ENCODE peak calls at places on chromosomes 1 and 21, in six cellular contexts. One of them, this sample, is unnamed.

GRCh38 chr1:66733348-66734017 is 18.8 kb upstream of the DYNLT5 start:
- DNase-seq in K562: no peak
- DNase-seq in HepG2: no peak
- DNase-seq in GM12878: no peak
- DNase-seq in H1: no peak
- DNase-seq in GM12891: no peak
- DNase-seq in this sample: no peak

GRCh38 chr1:95084317-95085176 is 11.8 kb upstream of the ALG14 start:
- DNase-seq in K562: peak
- DNase-seq in HepG2: peak
- DNase-seq in GM12878: no peak
- DNase-seq in H1: peak
- DNase-seq in GM12891: peak
- DNase-seq in this sample: no peak

GRCh38 chr1:112828716-112829115 is 113.6 kb upstream of the PPM1J start:
- DNase-seq in K562: no peak
- DNase-seq in HepG2: no peak
- DNase-seq in GM12878: no peak
- DNase-seq in H1: no peak
- DNase-seq in GM12891: no peak
- DNase-seq in this sample: no peak

GRCh38 chr21:35048706-35049617 is at the start of gene RUNX1:
- DNase-seq in K562: peak
- DNase-seq in HepG2: no peak
- DNase-seq in GM12878: peak
- DNase-seq in H1: no peak
- DNase-seq in GM12891: peak
- DNase-seq in this sample: peak

GRCh38 chr21:46543306-46543705 is 61.6 kb downstream of the S100B start:
- DNase-seq in K562: no peak
- DNase-seq in HepG2: no peak
- DNase-seq in GM12878: no peak
- DNase-seq in H1: no peak
- DNase-seq in GM12891: no peak
- DNase-seq in this sample: no peak

GRCh38 chr1:158055854-158056253 is 62.4 kb downstream of the KIRREL1 start:
- DNase-seq in K562: no peak
- DNase-seq in HepG2: no peak
- DNase-seq in GM12878: no peak
- DNase-seq in H1: no peak
- DNase-seq in GM12891: no peak
- DNase-seq in this sample: no peak

GRCh38 chr1:232655041-232655745 is 25.3 kb upstream of the SIPA1L2 start:
- DNase-seq in K562: no peak
- DNase-seq in HepG2: no peak
- DNase-seq in GM12878: peak
- DNase-seq in H1: no peak
- DNase-seq in GM12891: no peak
- DNase-seq in this sample: no peak

GRCh38 chr21:42480736-42481135 is 15.3 kb downstream of the RSPH1 start:
- DNase-seq in K562: no peak
- DNase-seq in HepG2: no peak
- DNase-seq in GM12878: no peak
- DNase-seq in H1: no peak
- DNase-seq in GM12891: no peak
- DNase-seq in this sample: no peak

GRCh38 chr1:178818416-178818815 is 52.5 kb downstream of the ANGPTL1 start:
- DNase-seq in K562: no peak
- DNase-seq in HepG2: no peak
- DNase-seq in GM12878: no peak
- DNase-seq in H1: no peak
- DNase-seq in GM12891: no peak
- DNase-seq in this sample: no peak

GRCh38 chr1:28927442-28928305 is 13.3 kb downstream of the EPB41 start:
- DNase-seq in K562: peak
- DNase-seq in HepG2: no peak
- DNase-seq in GM12878: peak
- DNase-seq in H1: peak
- DNase-seq in GM12891: no peak
- DNase-seq in this sample: no peak

GRCh38 chr1:99535470-99536164 is 110.3 kb upstream of the PALMD start:
- DNase-seq in K562: peak
- DNase-seq in HepG2: no peak
- DNase-seq in GM12878: no peak
- DNase-seq in H1: no peak
- DNase-seq in GM12891: no peak
- DNase-seq in this sample: no peak

DNA sequence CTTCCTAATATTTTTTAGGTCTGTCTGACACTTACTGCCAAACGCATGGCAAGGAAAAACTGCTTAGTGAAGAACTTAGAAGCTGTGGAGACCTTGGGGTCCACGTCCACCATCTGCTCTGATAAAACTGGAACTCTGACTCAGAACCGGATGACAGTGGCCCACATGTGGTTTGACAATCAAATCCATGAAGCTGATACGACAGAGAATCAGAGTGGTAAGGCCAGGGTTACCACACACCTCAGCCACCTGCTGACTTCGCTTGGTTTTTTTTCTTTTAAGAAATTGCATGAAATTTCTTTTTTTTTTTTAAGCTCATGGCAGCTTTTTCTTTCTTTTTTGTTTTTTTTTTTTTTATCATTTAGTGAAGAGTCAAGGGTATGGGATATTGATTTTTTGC is 17.2 kb downstream of the ATP1A1 start:
- DNase-seq in K562: no peak
- DNase-seq in HepG2: no peak
- DNase-seq in GM12878: no peak
- DNase-seq in H1: no peak
- DNase-seq in GM12891: no peak
- DNase-seq in this sample: no peak
- TF ChIP-seq TAF1 in K562: no peak
- TF ChIP-seq TAF1 in HepG2: no peak
- TF ChIP-seq TAF1 in GM12878: no peak
- TF ChIP-seq TAF1 in H1: no peak
- TF ChIP-seq TAF1 in GM12891: no peak
- TF ChIP-seq TAF1 in this sample: no peak

GRCh38 chr21:32411366-32412161 is 942 bp upstream of the EVA1C start:
- DNase-seq in K562: peak
- DNase-seq in HepG2: no peak
- DNase-seq in GM12878: no peak
- DNase-seq in H1: peak
- DNase-seq in GM12891: no peak
- DNase-seq in this sample: no peak
- TF ChIP-seq POLR2A in K562: no peak
- TF ChIP-seq POLR2A in HepG2: no peak
- TF ChIP-seq POLR2A in GM12878: no peak
- TF ChIP-seq POLR2A in H1: no peak
- TF ChIP-seq POLR2A in GM12891: no peak
- TF ChIP-seq POLR2A in this sample: no peak

GRCh38 chr1:207078578-207079132 is 10.0 kb upstream of the C4BPB start:
- DNase-seq in K562: no peak
- DNase-seq in HepG2: no peak
- DNase-seq in GM12878: no peak
- DNase-seq in H1: no peak
- DNase-seq in GM12891: no peak
- DNase-seq in this sample: no peak

GRCh38 chr1:207079706-207080246 is 8.9 kb upstream of the C4BPB start:
- DNase-seq in K562: peak
- DNase-seq in HepG2: no peak
- DNase-seq in GM12878: no peak
- DNase-seq in H1: no peak
- DNase-seq in GM12891: no peak
- DNase-seq in this sample: no peak

GRCh38 chr1:207076181-207076949 is 12.3 kb upstream of the C4BPB start:
- DNase-seq in K562: peak
- DNase-seq in HepG2: no peak
- DNase-seq in GM12878: no peak
- DNase-seq in H1: no peak
- DNase-seq in GM12891: no peak
- DNase-seq in this sample: no peak

GRCh38 chr1:207077012-207077411 is 11.6 kb upstream of the C4BPB start:
- DNase-seq in K562: no peak
- DNase-seq in HepG2: no peak
- DNase-seq in GM12878: no peak
- DNase-seq in H1: no peak
- DNase-seq in GM12891: no peak
- DNase-seq in this sample: no peak

GRCh38 chr1:207077470-207078377 is 10.9 kb upstream of the C4BPB start:
- DNase-seq in K562: peak
- DNase-seq in HepG2: peak
- DNase-seq in GM12878: peak
- DNase-seq in H1: peak
- DNase-seq in GM12891: no peak
- DNase-seq in this sample: no peak
- TF ChIP-seq POLR2AphosphoS5 in K562: no peak
- TF ChIP-seq POLR2AphosphoS5 in HepG2: no peak
- TF ChIP-seq POLR2AphosphoS5 in GM12878: no peak
- TF ChIP-seq POLR2AphosphoS5 in H1: no peak
- TF ChIP-seq POLR2AphosphoS5 in GM12891: no peak
- TF ChIP-seq POLR2AphosphoS5 in this sample: no peak

GRCh38 chr1:224739997-224740687 is 124.0 kb downstream of the CNIH3 start:
- DNase-seq in K562: no peak
- DNase-seq in HepG2: no peak
- DNase-seq in GM12878: peak
- DNase-seq in H1: no peak
- DNase-seq in GM12891: no peak
- DNase-seq in this sample: no peak

GRCh38 chr1:224744521-224744920 is 128.4 kb downstream of the CNIH3 start:
- DNase-seq in K562: no peak
- DNase-seq in HepG2: no peak
- DNase-seq in GM12878: no peak
- DNase-seq in H1: no peak
- DNase-seq in GM12891: no peak
- DNase-seq in this sample: no peak

GRCh38 chr1:224745388-224745787 is 129.3 kb downstream of the CNIH3 start:
- DNase-seq in K562: no peak
- DNase-seq in HepG2: no peak
- DNase-seq in GM12878: no peak
- DNase-seq in H1: no peak
- DNase-seq in GM12891: no peak
- DNase-seq in this sample: no peak

GRCh38 chr1:224747578-224747977 is 131.5 kb downstream of the CNIH3 start:
- DNase-seq in K562: no peak
- DNase-seq in HepG2: no peak
- DNase-seq in GM12878: no peak
- DNase-seq in H1: no peak
- DNase-seq in GM12891: no peak
- DNase-seq in this sample: no peak

GRCh38 chr1:224745924-224746323 is 129.8 kb downstream of the CNIH3 start:
- DNase-seq in K562: no peak
- DNase-seq in HepG2: no peak
- DNase-seq in GM12878: peak
- DNase-seq in H1: no peak
- DNase-seq in GM12891: no peak
- DNase-seq in this sample: no peak
- TF ChIP-seq TAF1 in K562: no peak
- TF ChIP-seq TAF1 in HepG2: no peak
- TF ChIP-seq TAF1 in GM12878: no peak
- TF ChIP-seq TAF1 in H1: no peak
- TF ChIP-seq TAF1 in GM12891: no peak
- TF ChIP-seq TAF1 in this sample: no peak

DNA sequence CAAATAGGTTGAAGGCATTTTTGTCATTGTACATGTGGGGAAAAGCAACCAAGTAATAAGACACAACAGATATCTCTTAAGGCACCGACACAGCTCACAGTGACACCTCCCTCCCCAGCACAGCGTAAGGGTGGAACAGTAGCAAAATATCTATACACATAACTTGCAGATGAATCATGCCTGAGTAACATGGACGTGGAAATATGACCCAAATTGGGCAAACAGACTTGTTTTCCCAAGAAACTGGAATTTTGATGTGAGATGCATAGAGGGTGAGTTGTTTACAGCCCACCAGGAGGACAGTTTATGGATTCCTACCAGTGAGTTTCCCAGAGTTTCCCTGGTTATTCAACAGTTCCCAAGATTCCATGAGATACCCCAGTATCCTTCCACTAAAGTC is 7.3 kb upstream of the DR1 start:
- DNase-seq in K562: no peak
- DNase-seq in HepG2: no peak
- DNase-seq in GM12878: no peak
- DNase-seq in H1: no peak
- DNase-seq in GM12891: no peak
- DNase-seq in this sample: no peak
- TF ChIP-seq POLR2A in K562: no peak
- TF ChIP-seq POLR2A in HepG2: no peak
- TF ChIP-seq POLR2A in GM12878: no peak
- TF ChIP-seq POLR2A in H1: no peak
- TF ChIP-seq POLR2A in GM12891: no peak
- TF ChIP-seq POLR2A in this sample: no peak

GRCh38 chr1:201501144-201501543 is 5.8 kb downstream of the CSRP1 start:
- DNase-seq in K562: no peak
- DNase-seq in HepG2: no peak
- DNase-seq in GM12878: no peak
- DNase-seq in H1: no peak
- DNase-seq in GM12891: no peak
- DNase-seq in this sample: no peak

GRCh38 chr1:201498621-201499020 is 8.3 kb downstream of the CSRP1 start:
- DNase-seq in K562: no peak
- DNase-seq in HepG2: no peak
- DNase-seq in GM12878: no peak
- DNase-seq in H1: no peak
- DNase-seq in GM12891: no peak
- DNase-seq in this sample: no peak

GRCh38 chr1:201499191-201499590 is 7.7 kb downstream of the CSRP1 start:
- DNase-seq in K562: no peak
- DNase-seq in HepG2: no peak
- DNase-seq in GM12878: no peak
- DNase-seq in H1: no peak
- DNase-seq in GM12891: no peak
- DNase-seq in this sample: no peak

GRCh38 chr1:201500670-201501120 is 6.2 kb downstream of the CSRP1 start:
- DNase-seq in K562: no peak
- DNase-seq in HepG2: no peak
- DNase-seq in GM12878: no peak
- DNase-seq in H1: no peak
- DNase-seq in GM12891: no peak
- DNase-seq in this sample: no peak

GRCh38 chr1:201499795-201500669 is 6.9 kb downstream of the CSRP1 start:
- DNase-seq in K562: no peak
- DNase-seq in HepG2: no peak
- DNase-seq in GM12878: no peak
- DNase-seq in H1: no peak
- DNase-seq in GM12891: no peak
- DNase-seq in this sample: no peak
- TF ChIP-seq POLR2AphosphoS5 in K562: no peak
- TF ChIP-seq POLR2AphosphoS5 in HepG2: no peak
- TF ChIP-seq POLR2AphosphoS5 in GM12878: no peak
- TF ChIP-seq POLR2AphosphoS5 in H1: no peak
- TF ChIP-seq POLR2AphosphoS5 in GM12891: no peak
- TF ChIP-seq POLR2AphosphoS5 in this sample: no peak

GRCh38 chr1:241614144-241614543 is 26.0 kb downstream of the CHML start:
- DNase-seq in K562: no peak
- DNase-seq in HepG2: no peak
- DNase-seq in GM12878: no peak
- DNase-seq in H1: no peak
- DNase-seq in GM12891: no peak
- DNase-seq in this sample: no peak
- TF ChIP-seq TAF1 in K562: no peak
- TF ChIP-seq TAF1 in HepG2: no peak
- TF ChIP-seq TAF1 in GM12878: no peak
- TF ChIP-seq TAF1 in H1: no peak
- TF ChIP-seq TAF1 in GM12891: no peak
- TF ChIP-seq TAF1 in this sample: no peak